ENCODE peak calls at places on chromosomes 16 and 17, in seven cellular contexts. One of them, this sample, is unnamed.

GRCh38 chr16:59459811-59460210 is 725.7 kb upstream of the GOT2 start:
- DNase-seq in trophoblast cell: no peak
- DNase-seq in germinal center: no peak
- DNase-seq in stimulated activated CD8-positive, alpha-beta memory T cell treated with anti-CD3 and anti-CD28 coated beads, Interleukin-15, amount 100 ng/mL, for 24 hours: no peak
- DNase-seq in mesendoderm: no peak
- DNase-seq in lung: no peak
- DNase-seq in mucosa of gallbladder: no peak
- DNase-seq in this sample: no peak

GRCh38 chr16:54342966-54343365 is 56.4 kb upstream of the IRX3 start:
- DNase-seq in mucosa of gallbladder: no peak
- DNase-seq in lung: no peak
- DNase-seq in trophoblast cell: peak; percentile 73
- DNase-seq in stimulated activated CD8-positive, alpha-beta memory T cell treated with anti-CD3 and anti-CD28 coated beads, Interleukin-15, amount 100 ng/mL, for 24 hours: no peak
- DNase-seq in germinal center: no peak
- DNase-seq in mesendoderm: no peak
- DNase-seq in this sample: no peak

GRCh38 chr17:34230342-34230741 is 24.7 kb upstream of the CCL2 start:
- DNase-seq in lung: no peak
- DNase-seq in germinal center: no peak
- DNase-seq in mesendoderm: no peak
- DNase-seq in mucosa of gallbladder: no peak
- DNase-seq in stimulated activated CD8-positive, alpha-beta memory T cell treated with anti-CD3 and anti-CD28 coated beads, Interleukin-15, amount 100 ng/mL, for 24 hours: no peak
- DNase-seq in trophoblast cell: no peak
- DNase-seq in this sample: no peak

GRCh38 chr17:57577751-57578607 is 167.1 kb downstream of the CCDC182 start:
- DNase-seq in trophoblast cell: peak; percentile 66
- DNase-seq in mesendoderm: peak; percentile 63
- DNase-seq in lung: peak; percentile 48
- DNase-seq in germinal center: no peak
- DNase-seq in stimulated activated CD8-positive, alpha-beta memory T cell treated with anti-CD3 and anti-CD28 coated beads, Interleukin-15, amount 100 ng/mL, for 24 hours: no peak
- DNase-seq in mucosa of gallbladder: peak; percentile 38
- DNase-seq in this sample: peak; percentile 53

GRCh38 chr17:65334391-65334790 is 197.2 kb downstream of the RGS9 start:
- DNase-seq in stimulated activated CD8-positive, alpha-beta memory T cell treated with anti-CD3 and anti-CD28 coated beads, Interleukin-15, amount 100 ng/mL, for 24 hours: no peak
- DNase-seq in trophoblast cell: peak; percentile 4
- DNase-seq in mesendoderm: no peak
- DNase-seq in lung: no peak
- DNase-seq in germinal center: no peak
- DNase-seq in mucosa of gallbladder: no peak
- DNase-seq in this sample: no peak

GRCh38 chr17:42475121-42475520 is 16.4 kb downstream of the ATP6V0A1 start:
- DNase-seq in mesendoderm: no peak
- DNase-seq in mucosa of gallbladder: no peak
- DNase-seq in trophoblast cell: no peak
- DNase-seq in germinal center: no peak
- DNase-seq in lung: no peak
- DNase-seq in stimulated activated CD8-positive, alpha-beta memory T cell treated with anti-CD3 and anti-CD28 coated beads, Interleukin-15, amount 100 ng/mL, for 24 hours: no peak
- DNase-seq in this sample: no peak

GRCh38 chr16:15635926-15636325 is 7.0 kb downstream of the MARF1 start:
- DNase-seq in trophoblast cell: no peak
- DNase-seq in mucosa of gallbladder: no peak
- DNase-seq in germinal center: no peak
- DNase-seq in stimulated activated CD8-positive, alpha-beta memory T cell treated with anti-CD3 and anti-CD28 coated beads, Interleukin-15, amount 100 ng/mL, for 24 hours: no peak
- DNase-seq in mesendoderm: no peak
- DNase-seq in lung: no peak
- DNase-seq in this sample: no peak

GRCh38 chr17:8630802-8631553 is 453 bp upstream of the MYH10 start:
- DNase-seq in mucosa of gallbladder: peak; percentile 98
- DNase-seq in stimulated activated CD8-positive, alpha-beta memory T cell treated with anti-CD3 and anti-CD28 coated beads, Interleukin-15, amount 100 ng/mL, for 24 hours: peak; percentile 61
- DNase-seq in germinal center: peak; percentile 98
- DNase-seq in lung: peak; percentile 98
- DNase-seq in trophoblast cell: peak; percentile 100
- DNase-seq in mesendoderm: peak; percentile 100
- DNase-seq in this sample: peak; percentile 89

GRCh38 chr17:51029142-51029541 is 91.5 kb downstream of the SPAG9 start:
- DNase-seq in germinal center: no peak
- DNase-seq in lung: no peak
- DNase-seq in trophoblast cell: no peak
- DNase-seq in stimulated activated CD8-positive, alpha-beta memory T cell treated with anti-CD3 and anti-CD28 coated beads, Interleukin-15, amount 100 ng/mL, for 24 hours: no peak
- DNase-seq in mesendoderm: no peak
- DNase-seq in mucosa of gallbladder: no peak
- DNase-seq in this sample: no peak

GRCh38 chr17:76197911-76198310 is 42.4 kb downstream of the RNF157 start:
- DNase-seq in trophoblast cell: no peak
- DNase-seq in mucosa of gallbladder: no peak
- DNase-seq in lung: no peak
- DNase-seq in stimulated activated CD8-positive, alpha-beta memory T cell treated with anti-CD3 and anti-CD28 coated beads, Interleukin-15, amount 100 ng/mL, for 24 hours: no peak
- DNase-seq in mesendoderm: no peak
- DNase-seq in germinal center: no peak
- DNase-seq in this sample: no peak

GRCh38 chr16:69253796-69254426 is 57.2 kb upstream of the VPS4A start:
- DNase-seq in stimulated activated CD8-positive, alpha-beta memory T cell treated with anti-CD3 and anti-CD28 coated beads, Interleukin-15, amount 100 ng/mL, for 24 hours: no peak
- DNase-seq in germinal center: no peak
- DNase-seq in lung: no peak
- DNase-seq in mesendoderm: peak; percentile 14
- DNase-seq in trophoblast cell: peak; percentile 33
- DNase-seq in mucosa of gallbladder: no peak
- DNase-seq in this sample: no peak

GRCh38 chr17:42845556-42845917 is 1.2 kb downstream of the AOC2 start:
- DNase-seq in mucosa of gallbladder: no peak
- DNase-seq in stimulated activated CD8-positive, alpha-beta memory T cell treated with anti-CD3 and anti-CD28 coated beads, Interleukin-15, amount 100 ng/mL, for 24 hours: no peak
- DNase-seq in lung: no peak
- DNase-seq in germinal center: no peak
- DNase-seq in trophoblast cell: no peak
- DNase-seq in mesendoderm: no peak
- DNase-seq in this sample: no peak

GRCh38 chr17:42655528-42655927 is 3.6 kb upstream of the TUBG2 start:
- DNase-seq in mucosa of gallbladder: no peak
- DNase-seq in lung: no peak
- DNase-seq in mesendoderm: no peak
- DNase-seq in stimulated activated CD8-positive, alpha-beta memory T cell treated with anti-CD3 and anti-CD28 coated beads, Interleukin-15, amount 100 ng/mL, for 24 hours: no peak
- DNase-seq in germinal center: no peak
- DNase-seq in trophoblast cell: peak; percentile 20
- DNase-seq in this sample: no peak

GRCh38 chr17:76076100-76076764 is 1.7 kb downstream of the GALR2 start:
- DNase-seq in lung: no peak
- DNase-seq in mesendoderm: no peak
- DNase-seq in mucosa of gallbladder: no peak
- DNase-seq in trophoblast cell: no peak
- DNase-seq in stimulated activated CD8-positive, alpha-beta memory T cell treated with anti-CD3 and anti-CD28 coated beads, Interleukin-15, amount 100 ng/mL, for 24 hours: no peak
- DNase-seq in germinal center: no peak
- DNase-seq in this sample: no peak

GRCh38 chr17:752620-753219 is 656 bp upstream of the GEMIN4 start:
- DNase-seq in mesendoderm: peak; percentile 56
- DNase-seq in lung: peak; percentile 81
- DNase-seq in germinal center: peak; percentile 61
- DNase-seq in stimulated activated CD8-positive, alpha-beta memory T cell treated with anti-CD3 and anti-CD28 coated beads, Interleukin-15, amount 100 ng/mL, for 24 hours: peak; percentile 13
- DNase-seq in mucosa of gallbladder: peak; percentile 74
- DNase-seq in trophoblast cell: peak; percentile 16
- DNase-seq in this sample: peak; percentile 12

GRCh38 chr17:80989586-80989913 is 2.1 kb upstream of the CHMP6 start:
- DNase-seq in germinal center: no peak
- DNase-seq in trophoblast cell: peak; percentile 26
- DNase-seq in mucosa of gallbladder: no peak
- DNase-seq in lung: no peak
- DNase-seq in stimulated activated CD8-positive, alpha-beta memory T cell treated with anti-CD3 and anti-CD28 coated beads, Interleukin-15, amount 100 ng/mL, for 24 hours: no peak
- DNase-seq in mesendoderm: no peak
- DNase-seq in this sample: no peak

GRCh38 chr17:57549996-57550395 is 195.1 kb downstream of the CCDC182 start:
- DNase-seq in lung: no peak
- DNase-seq in stimulated activated CD8-positive, alpha-beta memory T cell treated with anti-CD3 and anti-CD28 coated beads, Interleukin-15, amount 100 ng/mL, for 24 hours: no peak
- DNase-seq in mesendoderm: no peak
- DNase-seq in trophoblast cell: no peak
- DNase-seq in mucosa of gallbladder: no peak
- DNase-seq in germinal center: no peak
- DNase-seq in this sample: no peak

GRCh38 chr17:49343273-49343672 is 18.8 kb downstream of the ZNF652 start:
- DNase-seq in mesendoderm: no peak
- DNase-seq in germinal center: no peak
- DNase-seq in stimulated activated CD8-positive, alpha-beta memory T cell treated with anti-CD3 and anti-CD28 coated beads, Interleukin-15, amount 100 ng/mL, for 24 hours: no peak
- DNase-seq in trophoblast cell: no peak
- DNase-seq in lung: no peak
- DNase-seq in mucosa of gallbladder: no peak
- DNase-seq in this sample: no peak

GRCh38 chr17:72053069-72053846 is 67.6 kb upstream of the SOX9 start:
- DNase-seq in mucosa of gallbladder: no peak
- DNase-seq in mesendoderm: no peak
- DNase-seq in lung: no peak
- DNase-seq in stimulated activated CD8-positive, alpha-beta memory T cell treated with anti-CD3 and anti-CD28 coated beads, Interleukin-15, amount 100 ng/mL, for 24 hours: no peak
- DNase-seq in trophoblast cell: no peak
- DNase-seq in germinal center: no peak
- DNase-seq in this sample: no peak

GRCh38 chr16:89288966-89289365 is 71.5 kb downstream of the ZNF778 start:
- DNase-seq in trophoblast cell: no peak
- DNase-seq in mesendoderm: no peak
- DNase-seq in stimulated activated CD8-positive, alpha-beta memory T cell treated with anti-CD3 and anti-CD28 coated beads, Interleukin-15, amount 100 ng/mL, for 24 hours: no peak
- DNase-seq in mucosa of gallbladder: no peak
- DNase-seq in lung: no peak
- DNase-seq in germinal center: no peak
- DNase-seq in this sample: no peak

GRCh38 chr16:56941092-56941491 is 9.2 kb downstream of the HERPUD1 start:
- DNase-seq in stimulated activated CD8-positive, alpha-beta memory T cell treated with anti-CD3 and anti-CD28 coated beads, Interleukin-15, amount 100 ng/mL, for 24 hours: no peak
- DNase-seq in mesendoderm: no peak
- DNase-seq in lung: no peak
- DNase-seq in mucosa of gallbladder: no peak
- DNase-seq in germinal center: peak; percentile 51
- DNase-seq in trophoblast cell: peak; percentile 9
- DNase-seq in this sample: no peak

GRCh38 chr17:41492351-41492750 is 2.6 kb upstream of the KRT36 start:
- DNase-seq in trophoblast cell: peak; percentile 33
- DNase-seq in mesendoderm: no peak
- DNase-seq in germinal center: no peak
- DNase-seq in lung: no peak
- DNase-seq in stimulated activated CD8-positive, alpha-beta memory T cell treated with anti-CD3 and anti-CD28 coated beads, Interleukin-15, amount 100 ng/mL, for 24 hours: no peak
- DNase-seq in mucosa of gallbladder: no peak
- DNase-seq in this sample: no peak

GRCh38 chr16:84768061-84768797 is 51.6 kb upstream of the CRISPLD2 start:
- DNase-seq in mucosa of gallbladder: no peak
- DNase-seq in stimulated activated CD8-positive, alpha-beta memory T cell treated with anti-CD3 and anti-CD28 coated beads, Interleukin-15, amount 100 ng/mL, for 24 hours: no peak
- DNase-seq in lung: no peak
- DNase-seq in germinal center: no peak
- DNase-seq in mesendoderm: no peak
- DNase-seq in trophoblast cell: no peak
- DNase-seq in this sample: no peak

GRCh38 chr16:88118376-88118775 is 167.1 kb downstream of the BANP start:
- DNase-seq in mesendoderm: peak; percentile 18
- DNase-seq in stimulated activated CD8-positive, alpha-beta memory T cell treated with anti-CD3 and anti-CD28 coated beads, Interleukin-15, amount 100 ng/mL, for 24 hours: no peak
- DNase-seq in germinal center: no peak
- DNase-seq in mucosa of gallbladder: no peak
- DNase-seq in lung: no peak
- DNase-seq in trophoblast cell: peak; percentile 7
- DNase-seq in this sample: no peak

GRCh38 chr16:69057400-69058378 is 47.8 kb upstream of the HAS3 start:
- DNase-seq in germinal center: no peak
- DNase-seq in lung: no peak
- DNase-seq in trophoblast cell: no peak
- DNase-seq in mesendoderm: no peak
- DNase-seq in stimulated activated CD8-positive, alpha-beta memory T cell treated with anti-CD3 and anti-CD28 coated beads, Interleukin-15, amount 100 ng/mL, for 24 hours: no peak
- DNase-seq in mucosa of gallbladder: peak; percentile 44
- DNase-seq in this sample: no peak

GRCh38 chr16:14302031-14302398 is 230.9 kb downstream of the MRTFB start:
- DNase-seq in trophoblast cell: peak; percentile 87
- DNase-seq in mesendoderm: peak; percentile 79
- DNase-seq in lung: no peak
- DNase-seq in mucosa of gallbladder: peak; percentile 28
- DNase-seq in stimulated activated CD8-positive, alpha-beta memory T cell treated with anti-CD3 and anti-CD28 coated beads, Interleukin-15, amount 100 ng/mL, for 24 hours: no peak
- DNase-seq in germinal center: peak; percentile 72
- DNase-seq in this sample: peak; percentile 30

GRCh38 chr17:72102366-72102765 is 18.5 kb upstream of the SOX9 start:
- DNase-seq in lung: no peak
- DNase-seq in trophoblast cell: no peak
- DNase-seq in stimulated activated CD8-positive, alpha-beta memory T cell treated with anti-CD3 and anti-CD28 coated beads, Interleukin-15, amount 100 ng/mL, for 24 hours: no peak
- DNase-seq in mucosa of gallbladder: no peak
- DNase-seq in germinal center: no peak
- DNase-seq in mesendoderm: no peak
- DNase-seq in this sample: no peak

GRCh38 chr16:14539631-14540030 is 90.4 kb downstream of the PARN start:
- DNase-seq in mesendoderm: no peak
- DNase-seq in stimulated activated CD8-positive, alpha-beta memory T cell treated with anti-CD3 and anti-CD28 coated beads, Interleukin-15, amount 100 ng/mL, for 24 hours: no peak
- DNase-seq in trophoblast cell: no peak
- DNase-seq in lung: no peak
- DNase-seq in germinal center: no peak
- DNase-seq in mucosa of gallbladder: no peak
- DNase-seq in this sample: no peak

GRCh38 chr16:2090819-2091721 is 43.3 kb downstream of the TSC2 start:
- DNase-seq in mesendoderm: peak; percentile 88
- DNase-seq in stimulated activated CD8-positive, alpha-beta memory T cell treated with anti-CD3 and anti-CD28 coated beads, Interleukin-15, amount 100 ng/mL, for 24 hours: no peak
- DNase-seq in germinal center: peak; percentile 31
- DNase-seq in mucosa of gallbladder: peak; percentile 85
- DNase-seq in trophoblast cell: peak; percentile 76
- DNase-seq in lung: peak; percentile 85
- DNase-seq in this sample: peak; percentile 98

GRCh38 chr17:15451681-15452080 is 15.7 kb downstream of the CDRT4 start:
- DNase-seq in mucosa of gallbladder: no peak
- DNase-seq in mesendoderm: no peak
- DNase-seq in trophoblast cell: no peak
- DNase-seq in lung: no peak
- DNase-seq in germinal center: no peak
- DNase-seq in stimulated activated CD8-positive, alpha-beta memory T cell treated with anti-CD3 and anti-CD28 coated beads, Interleukin-15, amount 100 ng/mL, for 24 hours: no peak
- DNase-seq in this sample: no peak

GRCh38 chr17:75848523-75849303 is 4.5 kb upstream of the UNC13D start:
- DNase-seq in trophoblast cell: peak; percentile 80
- DNase-seq in mesendoderm: peak; percentile 83
- DNase-seq in mucosa of gallbladder: peak; percentile 83
- DNase-seq in germinal center: peak; percentile 63
- DNase-seq in lung: peak; percentile 82
- DNase-seq in stimulated activated CD8-positive, alpha-beta memory T cell treated with anti-CD3 and anti-CD28 coated beads, Interleukin-15, amount 100 ng/mL, for 24 hours: peak; percentile 72
- DNase-seq in this sample: peak; percentile 13

GRCh38 chr16:83771306-83771942 is 36.4 kb upstream of the HSBP1 start:
- DNase-seq in trophoblast cell: no peak
- DNase-seq in lung: no peak
- DNase-seq in mucosa of gallbladder: no peak
- DNase-seq in stimulated activated CD8-positive, alpha-beta memory T cell treated with anti-CD3 and anti-CD28 coated beads, Interleukin-15, amount 100 ng/mL, for 24 hours: no peak
- DNase-seq in germinal center: no peak
- DNase-seq in mesendoderm: no peak
- DNase-seq in this sample: no peak

GRCh38 chr17:34420900-34421299 is 57.9 kb upstream of the CCL1 start:
- DNase-seq in mesendoderm: no peak
- DNase-seq in mucosa of gallbladder: no peak
- DNase-seq in lung: no peak
- DNase-seq in germinal center: no peak
- DNase-seq in stimulated activated CD8-positive, alpha-beta memory T cell treated with anti-CD3 and anti-CD28 coated beads, Interleukin-15, amount 100 ng/mL, for 24 hours: no peak
- DNase-seq in trophoblast cell: peak; percentile 4
- DNase-seq in this sample: no peak

GRCh38 chr17:74754832-74755231 is 6.4 kb downstream of the NHERF1 start:
- DNase-seq in mucosa of gallbladder: no peak
- DNase-seq in germinal center: no peak
- DNase-seq in lung: no peak
- DNase-seq in stimulated activated CD8-positive, alpha-beta memory T cell treated with anti-CD3 and anti-CD28 coated beads, Interleukin-15, amount 100 ng/mL, for 24 hours: no peak
- DNase-seq in mesendoderm: no peak
- DNase-seq in trophoblast cell: no peak
- DNase-seq in this sample: no peak

GRCh38 chr17:68782829-68783228 is 172.4 kb downstream of the ABCA8 start:
- DNase-seq in mucosa of gallbladder: no peak
- DNase-seq in lung: no peak
- DNase-seq in mesendoderm: no peak
- DNase-seq in germinal center: no peak
- DNase-seq in stimulated activated CD8-positive, alpha-beta memory T cell treated with anti-CD3 and anti-CD28 coated beads, Interleukin-15, amount 100 ng/mL, for 24 hours: no peak
- DNase-seq in trophoblast cell: peak; percentile 15
- DNase-seq in this sample: no peak

GRCh38 chr16:29876578-29877249 is 13.7 kb upstream of the CDIPT start:
- DNase-seq in stimulated activated CD8-positive, alpha-beta memory T cell treated with anti-CD3 and anti-CD28 coated beads, Interleukin-15, amount 100 ng/mL, for 24 hours: no peak
- DNase-seq in mesendoderm: peak; percentile 39
- DNase-seq in lung: no peak
- DNase-seq in mucosa of gallbladder: no peak
- DNase-seq in germinal center: peak; percentile 29
- DNase-seq in trophoblast cell: peak; percentile 18
- DNase-seq in this sample: no peak